ENCODE peak calls at places on chromosomes 2 and 18, in five cellular contexts. Q is PC-9, X is GM23248, P is DND-41, G is GM23338. Z is an unnamed sample.

GRCh38 chr2:98647636-98648035 is 39.2 kb downstream of the UNC50 start:
- DNase-seq in G (no peak), X (peak; percentile 55), P (no peak), Q (no peak), Z (no peak)

GRCh38 chr2:226354434-226354833 is 445.2 kb downstream of the IRS1 start:
- DNase-seq in Q (no peak), G (no peak), P (no peak), X (peak; percentile 14), Z (peak; percentile 7)

GRCh38 chr2:96427917-96428316 is 77.2 kb downstream of the NEURL3 start:
- DNase-seq in X (peak; percentile 87), P (no peak), Q (peak; percentile 96), G (no peak), Z (peak; percentile 79)

GRCh38 chr2:1866402-1867091 is 122.2 kb upstream of the PXDN start:
- DNase-seq in P (no peak), Q (no peak), X (no peak), G (no peak), Z (no peak)

GRCh38 chr18:54316071-54316820 is 41.4 kb downstream of the STARD6 start:
- DNase-seq in P (no peak), X (no peak), G (no peak), Q (no peak), Z (no peak)

GRCh38 chr18:40415224-40415791 is 1539.7 kb upstream of the PIK3C3 start:
- DNase-seq in G (peak; percentile 22), Q (no peak), X (peak; percentile 8), P (no peak), Z (no peak)

GRCh38 chr2:45654250-45654649 is 2.8 kb downstream of the PRKCE start:
- DNase-seq in X (peak; percentile 5), Q (no peak), P (no peak), G (no peak), Z (no peak)

GRCh38 chr2:181738074-181738473 is 57.8 kb upstream of the NEUROD1 start:
- DNase-seq in Q (no peak), P (no peak), G (peak; percentile 49), X (peak; percentile 20), Z (peak; percentile 54)

GRCh38 chr2:149488719-149489440 is 98.7 kb downstream of the MMADHC start:
- DNase-seq in Q (no peak), P (no peak), G (no peak), X (no peak), Z (no peak)

GRCh38 chr2:75465317-75465998 is 95.3 kb downstream of the EVA1A start:
- DNase-seq in X (peak; percentile 58), G (no peak), Q (peak; percentile 18), P (peak; percentile 30), Z (peak; percentile 55)

GRCh38 chr18:79107886-79108285 is 38.7 kb downstream of the ATP9B start:
- DNase-seq in G (no peak), X (no peak), Q (no peak), P (no peak), Z (peak; percentile 9)

GRCh38 chr2:205524656-205525055 is 157.6 kb upstream of the NRP2 start:
- DNase-seq in Q (peak; percentile 57), G (no peak), X (no peak), P (no peak), Z (no peak)

GRCh38 chr2:80302001-80302464 is 2.5 kb downstream of the LRRTM1 start:
- DNase-seq in Q (no peak), P (no peak), X (no peak), G (peak; percentile 32), Z (no peak)

GRCh38 chr2:220499281-220499680 is 871.9 kb downstream of the SLC4A3 start:
- DNase-seq in Q (peak; percentile 41), P (no peak), X (peak; percentile 81), G (no peak), Z (no peak)

GRCh38 chr2:237558918-237559645 is 7.3 kb upstream of the PRLH start:
- DNase-seq in P (no peak), Q (no peak), G (no peak), X (peak; percentile 82), Z (no peak)

GRCh38 chr2:235493775-235494715 is at the start of gene AGAP1:
- DNase-seq in P (no peak), G (peak; percentile 92), Q (peak; percentile 97), X (peak; percentile 92), Z (peak; percentile 93)

GRCh38 chr2:68669651-68670050 is 26.3 kb downstream of the PROKR1 start:
- DNase-seq in Q (no peak), X (no peak), P (no peak), G (no peak), Z (no peak)

GRCh38 chr2:190170673-190171072 is 108.1 kb upstream of the MSTN start:
- DNase-seq in X (no peak), G (no peak), P (no peak), Q (no peak), Z (no peak)

GRCh38 chr18:9353596-9353995 is 19.0 kb downstream of the TWSG1 start:
- DNase-seq in P (no peak), G (no peak), Q (no peak), X (no peak), Z (no peak)

GRCh38 chr2:144517825-144518699 is 1.9 kb downstream of the ZEB2 start:
- DNase-seq in P (no peak), Q (no peak), G (peak; percentile 53), X (peak; percentile 64), Z (peak; percentile 65)
- TF ChIP-seq EZH2 in P (no peak), Q (no peak), G (peak; percentile 82), X (no peak), Z (no peak)

DNA sequence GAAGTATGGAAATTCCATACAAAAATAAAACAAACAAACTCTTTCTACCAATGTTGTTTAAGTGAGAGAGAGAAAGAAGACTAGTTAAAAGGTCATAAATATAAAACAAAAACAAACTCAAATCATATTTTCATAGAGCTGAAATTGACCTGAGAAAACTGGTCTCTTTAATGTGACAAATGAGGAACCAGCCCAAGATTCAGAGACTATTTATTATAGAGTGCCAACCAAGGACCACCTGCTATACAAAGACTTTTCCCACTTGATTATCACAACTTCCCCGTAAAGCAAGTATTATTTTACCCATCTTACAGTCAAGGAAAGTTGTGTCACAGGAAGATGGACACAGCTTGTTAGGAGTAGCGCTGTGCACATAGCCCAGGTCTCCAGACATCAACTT is 13.3 kb downstream of the ANKRD44 start:
- DNase-seq in P (no peak), X (no peak), G (no peak), Q (no peak), Z (no peak)
- H3K4me3 ChIP-seq in P (no peak overlapping the region), X (no peak overlapping the region), G (no peak overlapping the region), Q (no peak overlapping the region), Z (no peak overlapping the region)

GRCh38 chr2:38178556-38179419 is 102.8 kb upstream of the CYP1B1 start:
- DNase-seq in X (peak; percentile 92), Q (peak; percentile 48), P (no peak), G (no peak), Z (peak; percentile 37)

GRCh38 chr2:38180754-38181153 is 104.8 kb upstream of the CYP1B1 start:
- DNase-seq in Q (no peak), P (no peak), G (no peak), X (peak; percentile 38), Z (no peak)

GRCh38 chr2:38184964-38185603 is 109.1 kb upstream of the CYP1B1 start:
- DNase-seq in G (no peak), Q (no peak), P (no peak), X (peak; percentile 84), Z (peak; percentile 44)

GRCh38 chr2:38182518-38183013 is 106.6 kb upstream of the CYP1B1 start:
- DNase-seq in Q (no peak), P (no peak), G (no peak), X (no peak), Z (no peak)

DNA sequence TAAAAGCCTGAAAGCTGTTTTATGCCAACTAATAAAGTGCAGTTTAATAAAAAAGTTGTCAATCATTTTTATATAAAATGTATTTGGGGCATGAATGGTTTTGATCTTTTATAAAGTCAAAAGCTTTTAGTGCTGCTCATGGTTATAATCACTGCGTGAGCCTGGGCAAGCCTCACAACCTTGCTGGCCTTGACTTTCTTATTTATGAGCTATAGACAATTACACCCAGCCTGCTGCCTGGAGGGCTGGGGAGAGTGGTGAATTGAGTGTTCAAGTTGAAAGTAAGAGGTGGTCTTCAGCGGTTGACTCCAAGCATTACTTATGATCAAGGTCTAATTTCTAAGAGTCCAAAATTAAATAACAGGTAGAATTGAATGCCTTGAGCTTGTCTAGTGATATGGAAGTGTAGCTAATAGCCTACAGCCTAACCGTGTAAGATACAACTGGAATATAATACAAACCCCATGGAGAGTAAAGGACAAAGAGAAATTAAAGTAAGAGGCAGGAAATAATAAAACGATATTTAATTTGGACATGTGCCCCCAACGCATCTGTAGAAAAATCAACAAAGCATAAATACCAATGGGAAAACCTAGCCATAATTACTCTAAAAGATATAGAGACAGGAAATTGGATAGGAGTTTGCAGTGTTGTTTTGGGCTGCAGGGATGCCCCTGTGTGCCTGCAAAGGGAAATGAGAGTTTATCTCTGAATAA is 106.0 kb upstream of the CYP1B1 start:
- DNase-seq in P (no peak), X (no peak), Q (no peak), G (no peak), Z (peak; percentile 76)
- H3K4me1 ChIP-seq in P (no peaks in the 10 kb centered on the region), X (peaks cover 49% of the 10 kb centered on the region), Q (peaks cover 21% of the 10 kb centered on the region), G (no peaks in the 10 kb centered on the region), Z (peaks cover 15% of the 10 kb centered on the region)

GRCh38 chr2:115364078-115364477 is 921.6 kb downstream of the DPP10 start:
- DNase-seq in X (no peak), Q (no peak), P (no peak), G (peak; percentile 32), Z (no peak)

GRCh38 chr2:115374981-115375380 is 932.5 kb downstream of the DPP10 start:
- DNase-seq in X (no peak), Q (no peak), P (no peak), G (no peak), Z (no peak)

DNA sequence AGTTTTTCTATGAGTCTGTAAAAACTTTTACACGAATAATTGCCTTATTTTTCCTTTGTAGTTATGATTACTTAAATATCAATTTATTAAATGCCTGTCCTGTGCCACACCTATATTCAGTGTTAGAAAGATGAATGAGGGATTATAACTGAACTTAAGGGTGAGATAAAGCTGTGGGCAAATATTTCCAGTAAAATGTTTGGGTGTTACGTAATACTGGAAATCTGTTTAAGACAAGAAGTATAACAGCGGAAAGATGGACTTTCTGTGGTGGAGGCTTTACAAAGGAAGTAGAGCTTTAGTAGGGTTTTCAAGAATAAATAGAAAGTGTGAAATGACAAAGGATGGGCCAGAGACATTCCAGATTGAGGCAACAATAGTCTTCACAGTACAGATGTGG is 926.9 kb downstream of the DPP10 start:
- DNase-seq in X (no peak), G (no peak), P (no peak), Q (no peak), Z (no peak)
- TF ChIP-seq EZH2 in X (no peak), G (no peak), P (no peak), Q (no peak), Z (no peak)

DNA sequence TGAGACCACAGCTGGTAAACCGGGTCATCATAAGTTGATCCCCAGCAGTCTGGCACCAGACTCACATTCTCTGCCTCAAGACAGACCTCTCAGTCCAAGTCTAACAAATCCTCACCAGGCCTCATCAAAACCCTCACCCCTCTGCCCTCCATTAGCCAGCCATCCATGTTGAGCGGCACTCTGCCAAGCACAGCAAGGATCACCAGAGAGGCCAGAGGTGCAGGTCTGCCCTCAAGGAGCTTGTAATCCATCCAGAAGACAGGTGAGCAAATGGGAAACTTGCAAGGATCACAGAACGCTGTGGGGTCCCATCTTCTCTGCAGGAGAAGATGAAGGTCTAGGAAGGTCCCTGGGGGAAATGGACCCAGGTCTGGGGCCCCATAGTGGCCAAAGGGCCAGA is 63.6 kb downstream of the TNS1 start:
- DNase-seq in X (no peak), G (no peak), Q (no peak), P (no peak), Z (no peak)
- H3K4me3 ChIP-seq in X (no peak overlapping the region), G (no peak overlapping the region), Q (no peak overlapping the region), P (no peak overlapping the region), Z (no peak overlapping the region)

Z was measured in A673.